ENCODE peak calls at places on chromosomes 7 and 10, in seven cellular contexts. I, Q, V, S, G, J and Z are unnamed samples.

GRCh38 chr7:101125989-101126650 is 784 bp upstream of the SERPINE1 start:
- DNase-seq in I (no peak), V (peak), J (no peak), S (peak), Q (peak), G (peak), Z (peak)

GRCh38 chr7:157432957-157433576 is 96.3 kb downstream of the DNAJB6 start:
- DNase-seq in S (peak), G (peak), I (peak), Q (no peak), V (no peak), J (peak), Z (peak)

GRCh38 chr10:11863353-11864105 is 40.4 kb downstream of the PROSER2 start:
- DNase-seq in G (peak), V (no peak), J (no peak), S (no peak), I (no peak), Q (no peak), Z (no peak)

GRCh38 chr10:3364768-3365480 is 192.3 kb upstream of the PITRM1 start:
- DNase-seq in G (no peak), I (no peak), J (no peak), V (no peak), Q (no peak), S (no peak), Z (no peak)

GRCh38 chr10:86234553-86235270 is 131.9 kb downstream of the GRID1 start:
- DNase-seq in G (no peak), V (no peak), J (peak), I (no peak), Q (no peak), S (no peak), Z (no peak)

GRCh38 chr7:37508063-37508462 is 59.4 kb upstream of the ELMO1 start:
- DNase-seq in J (no peak), S (no peak), Q (no peak), G (no peak), V (no peak), I (no peak), Z (no peak)

GRCh38 chr7:29189743-29190201 is 4.8 kb upstream of the CHN2 start:
- DNase-seq in J (peak), Q (peak), I (peak), S (peak), G (peak), V (peak), Z (peak)

GRCh38 chr7:96718107-96719003 is 8.7 kb upstream of the SEM1 start:
- DNase-seq in V (no peak), I (no peak), G (no peak), S (no peak), J (no peak), Q (no peak), Z (no peak)

GRCh38 chr7:22156205-22156604 is 200.7 kb downstream of the RAPGEF5 start:
- DNase-seq in V (no peak), G (no peak), I (peak), J (no peak), Q (no peak), S (peak), Z (no peak)

GRCh38 chr10:114902151-114902550 is 35.8 kb upstream of the TRUB1 start:
- DNase-seq in Q (no peak), V (no peak), S (peak), I (no peak), G (no peak), J (no peak), Z (no peak)

GRCh38 chr10:4812952-4813351 is 13.1 kb upstream of the AKR1E2 start:
- DNase-seq in J (no peak), Q (no peak), V (no peak), S (peak), G (no peak), I (peak), Z (no peak)

GRCh38 chr10:52525761-52526160 is 211.7 kb downstream of the DKK1 start:
- DNase-seq in V (no peak), G (no peak), S (no peak), J (no peak), Q (no peak), I (peak), Z (no peak)

GRCh38 chr7:139482122-139482521 is 1.4 kb downstream of the KLRG2 start:
- DNase-seq in G (no peak), J (no peak), Q (no peak), I (no peak), S (no peak), V (no peak), Z (no peak)

GRCh38 chr7:87105401-87105800 is 45.9 kb upstream of the ELAPOR2 start:
- DNase-seq in V (no peak), S (no peak), J (no peak), Q (no peak), I (no peak), G (no peak), Z (no peak)

GRCh38 chr10:78934499-78934898 is 134.3 kb upstream of the ZMIZ1 start:
- DNase-seq in Q (no peak), G (peak), I (no peak), S (no peak), J (no peak), V (no peak), Z (no peak)

GRCh38 chr7:42429339-42429738 is 192.3 kb upstream of the GLI3 start:
- DNase-seq in S (no peak), I (no peak), J (no peak), Q (no peak), V (no peak), G (no peak), Z (no peak)

GRCh38 chr10:13346280-13346819 is 1.7 kb downstream of the SEPHS1 start:
- DNase-seq in S (peak), J (peak), G (no peak), I (peak), V (no peak), Q (no peak), Z (no peak)

GRCh38 chr10:63273575-63273974 is 140.4 kb downstream of the NRBF2 start:
- DNase-seq in V (no peak), S (peak), J (no peak), I (peak), G (no peak), Q (no peak), Z (no peak)

GRCh38 chr7:117739085-117739484 is 134.2 kb downstream of the CTTNBP2 start:
- DNase-seq in Q (no peak), G (no peak), I (no peak), V (no peak), J (no peak), S (no peak), Z (no peak)

GRCh38 chr10:98664329-98665042 is 217.8 kb upstream of the HPS1 start:
- DNase-seq in S (peak), I (peak), V (no peak), G (no peak), J (peak), Q (no peak), Z (no peak)

GRCh38 chr10:87559392-87559791 is 54.7 kb downstream of the MINPP1 start:
- DNase-seq in V (no peak), G (no peak), J (no peak), I (no peak), Q (no peak), S (no peak), Z (no peak)

GRCh38 chr10:60480865-60481563 is 91.3 kb upstream of the ANK3 start:
- DNase-seq in V (no peak), J (no peak), Q (no peak), S (peak), G (no peak), I (peak), Z (no peak)

GRCh38 chr7:136869991-136870798 is 1.7 kb downstream of the CHRM2 start:
- DNase-seq in S (peak), J (peak), V (no peak), I (no peak), G (peak), Q (no peak), Z (no peak)

GRCh38 chr10:10977978-10978377 is 39.7 kb upstream of the CELF2 start:
- DNase-seq in J (no peak), V (no peak), Q (no peak), I (no peak), G (no peak), S (peak), Z (no peak)

GRCh38 chr7:7136857-7137309 is 45.5 kb upstream of the C1GALT1 start:
- DNase-seq in Q (no peak), S (no peak), V (no peak), I (no peak), G (no peak), J (no peak), Z (no peak)

GRCh38 chr7:90955641-90956207 is 308.5 kb upstream of the FZD1 start:
- DNase-seq in S (no peak), G (no peak), V (no peak), I (no peak), Q (no peak), J (no peak), Z (no peak)

GRCh38 chr10:117004238-117004626 is 755 bp downstream of the SHTN1 start:
- DNase-seq in I (peak), Q (no peak), S (no peak), J (no peak), V (no peak), G (no peak), Z (no peak)

GRCh38 chr7:5635461-5636445 is 145.7 kb downstream of the RNF216 start:
- DNase-seq in Q (no peak), G (peak), S (peak), I (no peak), V (no peak), J (no peak), Z (no peak)

GRCh38 chr10:24457661-24458318 is 248.9 kb downstream of the KIAA1217 start:
- DNase-seq in G (no peak), Q (no peak), S (no peak), V (no peak), I (peak), J (no peak), Z (no peak)

GRCh38 chr7:22464299-22464698 is 35.7 kb downstream of the STEAP1B start:
- DNase-seq in I (no peak), Q (no peak), J (no peak), V (no peak), G (no peak), S (no peak), Z (no peak)

GRCh38 chr10:114538544-114538906 is 119.5 kb downstream of the ABLIM1 start:
- DNase-seq in Q (no peak), J (peak), G (no peak), S (no peak), V (no peak), I (no peak), Z (no peak)

GRCh38 chr7:129853661-129854268 is 99.0 kb downstream of the UBE2H start:
- DNase-seq in G (no peak), S (peak), J (no peak), I (peak), V (no peak), Q (no peak), Z (no peak)

GRCh38 chr7:22647451-22648257 is 79.3 kb upstream of the IL6 start:
- DNase-seq in I (peak), V (no peak), G (no peak), Q (no peak), J (no peak), S (peak), Z (no peak)

GRCh38 chr7:68258569-68258968 is 1261.9 kb downstream of the TYW1 start:
- DNase-seq in J (peak), V (no peak), S (no peak), I (no peak), G (no peak), Q (no peak), Z (no peak)

GRCh38 chr7:120833551-120833950 is 24.4 kb downstream of the TSPAN12 start:
- DNase-seq in G (no peak), V (no peak), Q (no peak), J (no peak), S (no peak), I (peak), Z (no peak)

GRCh38 chr7:30329706-30330105 is 45.3 kb downstream of the ZNRF2 start:
- DNase-seq in Q (no peak), S (no peak), G (no peak), J (no peak), I (no peak), V (no peak), Z (no peak)

GRCh38 chr7:43199761-43200160 is 87.3 kb downstream of the HECW1 start:
- DNase-seq in S (peak), Q (no peak), J (no peak), V (no peak), G (no peak), I (peak), Z (no peak)

GRCh38 chr7:4226166-4226857 is 455.8 kb upstream of the FOXK1 start:
- DNase-seq in Q (no peak), I (peak), G (peak), V (no peak), S (no peak), J (peak), Z (no peak)

GRCh38 chr10:103781329-103782061 is 73.9 kb downstream of the SH3PXD2A start:
- DNase-seq in Q (no peak), G (no peak), S (peak), V (no peak), I (peak), J (peak), Z (no peak)

GRCh38 chr7:47573758-47574472 is 8.0 kb downstream of the TNS3 start:
- DNase-seq in G (no peak), S (peak), I (peak), V (no peak), Q (peak), J (no peak), Z (no peak)

GRCh38 chr7:47574473-47575328 is 7.2 kb downstream of the TNS3 start:
- DNase-seq in Q (peak), V (no peak), G (no peak), J (no peak), I (no peak), S (no peak), Z (no peak)

GRCh38 chr7:47572101-47572460 is 9.8 kb downstream of the TNS3 start:
- DNase-seq in Q (peak), J (no peak), G (no peak), S (no peak), I (no peak), V (no peak), Z (no peak)

GRCh38 chr7:47571355-47572100 is 10.4 kb downstream of the TNS3 start:
- DNase-seq in V (peak), I (peak), S (peak), J (no peak), G (peak), Q (peak), Z (no peak)

GRCh38 chr7:47572939-47573757 is 8.8 kb downstream of the TNS3 start:
- DNase-seq in J (no peak), S (no peak), Q (no peak), G (no peak), V (no peak), I (no peak), Z (no peak)
- H3K27ac ChIP-seq in J (no peak), S (no peak), Q (peak), G (peak), V (peak), I (peak), Z (no peak)

GRCh38 chr10:75181073-75181472 is 29.5 kb upstream of the VDAC2 start:
- DNase-seq in I (peak), G (no peak), J (no peak), S (no peak), V (no peak), Q (no peak), Z (no peak)
- H3K27ac ChIP-seq in I (no peak), G (no peak), J (no peak), S (no peak), V (peak), Q (no peak), Z (no peak)

GRCh38 chr7:102417105-102417504 is 16.3 kb upstream of the ORAI2 start:
- DNase-seq in Q (no peak), J (no peak), I (no peak), S (no peak), V (no peak), G (no peak), Z (no peak)
- H3K27ac ChIP-seq in Q (no peak), J (no peak), I (no peak), S (no peak), V (no peak), G (no peak), Z (no peak)

DNA sequence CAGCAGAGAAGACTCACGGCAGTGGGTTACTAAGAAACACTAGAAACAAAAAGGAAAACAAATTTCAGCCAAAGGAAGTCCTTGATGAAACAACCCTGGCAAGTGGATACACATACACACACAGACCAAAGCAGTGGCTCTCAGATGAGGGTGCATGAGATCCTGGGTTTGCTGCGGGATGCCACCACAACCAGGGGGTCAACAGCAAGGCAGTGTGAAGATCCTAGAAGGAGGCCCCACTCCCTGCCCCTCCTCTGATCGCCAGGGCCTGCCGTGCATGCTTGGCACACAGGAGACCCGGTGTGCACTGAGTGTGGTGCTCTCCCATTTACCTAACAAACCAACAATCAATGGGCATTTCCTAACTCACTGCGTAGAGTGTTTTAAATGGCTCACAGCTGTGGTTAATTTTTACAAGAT is 252.3 kb upstream of the KLF14 start:
- DNase-seq in Q (no peak), V (no peak), I (no peak), J (no peak), G (no peak), S (peak), Z (no peak)
- H3K27ac ChIP-seq in Q (peak), V (peak), I (no peak), J (no peak), G (peak), S (no peak), Z (no peak)

GRCh38 chr10:7233259-7233991 is 177.4 kb downstream of the SFMBT2 start:
- DNase-seq in Q (no peak), S (no peak), G (peak), J (no peak), I (peak), V (no peak), Z (no peak)
- H3K27ac ChIP-seq in Q (peak), S (no peak), G (no peak), J (no peak), I (peak), V (peak), Z (no peak)

GRCh38 chr10:97117372-97117771 is 68.4 kb downstream of the SLIT1 start:
- DNase-seq in Q (no peak), V (no peak), S (peak), I (peak), G (no peak), J (no peak), Z (no peak)
- H3K27ac ChIP-seq in Q (no peak), V (no peak), S (no peak), I (no peak), G (no peak), J (no peak), Z (no peak)

GRCh38 chr7:151628846-151629604 is 109.3 kb upstream of the RHEB start:
- DNase-seq in V (no peak), G (no peak), Q (peak), I (no peak), S (no peak), J (peak), Z (no peak)

GRCh38 chr7:151623766-151624165 is 104.1 kb upstream of the RHEB start:
- DNase-seq in S (peak), V (no peak), J (no peak), Q (no peak), I (peak), G (no peak), Z (no peak)

GRCh38 chr7:151624246-151624928 is 104.7 kb upstream of the RHEB start:
- DNase-seq in S (no peak), Q (peak), G (no peak), J (no peak), V (no peak), I (no peak), Z (no peak)

GRCh38 chr7:151629873-151630272 is 110.2 kb upstream of the RHEB start:
- DNase-seq in I (no peak), V (no peak), G (no peak), S (no peak), J (no peak), Q (no peak), Z (no peak)

GRCh38 chr7:151626422-151627115 is 106.9 kb upstream of the RHEB start:
- DNase-seq in V (no peak), I (peak), Q (peak), J (peak), G (no peak), S (peak), Z (no peak)
- H3K27ac ChIP-seq in V (no peak), I (no peak), Q (no peak), J (no peak), G (no peak), S (peak), Z (no peak)

GRCh38 chr7:27608776-27609495 is 53.7 kb downstream of the HIBADH start:
- DNase-seq in S (peak), J (no peak), G (no peak), V (no peak), I (no peak), Q (no peak), Z (no peak)
- H3K27ac ChIP-seq in S (no peak), J (no peak), G (no peak), V (no peak), I (no peak), Q (no peak), Z (no peak)

GRCh38 chr7:3117488-3118228 is 74.0 kb upstream of the CARD11 start:
- DNase-seq in S (peak), J (no peak), G (no peak), I (no peak), Q (no peak), V (no peak), Z (no peak)
- H3K27ac ChIP-seq in S (no peak), J (no peak), G (no peak), I (no peak), Q (no peak), V (no peak), Z (no peak)